ENCODE peak calls at places on chromosome X, in nine cellular contexts. One of them, this sample, is unnamed.

GRCh38 chrX:124300412-124300811 is 32.0 kb upstream of the TEX13D start:
- DNase-seq in DMS 273 treated with DMSO at 0.1 percent for 48 hours: no peak
- DNase-seq in amniotic epithelial cell: no peak
- DNase-seq in esophagus squamous epithelium: no peak
- DNase-seq in aorta: no peak
- DNase-seq in cardiac muscle cell: no peak
- DNase-seq in substantia nigra: no peak
- DNase-seq in foreskin fibroblast: no peak
- DNase-seq in WERI-Rb-1: no peak
- DNase-seq in this sample: no peak

GRCh38 chrX:78029663-78030062 is 60.2 kb upstream of the PGAM4 start:
- DNase-seq in DMS 273 treated with DMSO at 0.1 percent for 48 hours: no peak
- DNase-seq in amniotic epithelial cell: peak; percentile 26
- DNase-seq in esophagus squamous epithelium: no peak
- DNase-seq in aorta: no peak
- DNase-seq in cardiac muscle cell: peak; percentile 10
- DNase-seq in substantia nigra: no peak
- DNase-seq in foreskin fibroblast: no peak
- DNase-seq in WERI-Rb-1: peak; percentile 15
- DNase-seq in this sample: no peak

GRCh38 chrX:7908821-7909220 is 18.4 kb downstream of the PNPLA4 start:
- DNase-seq in DMS 273 treated with DMSO at 0.1 percent for 48 hours: no peak
- DNase-seq in amniotic epithelial cell: no peak
- DNase-seq in esophagus squamous epithelium: no peak
- DNase-seq in aorta: no peak
- DNase-seq in cardiac muscle cell: no peak
- DNase-seq in substantia nigra: no peak
- DNase-seq in foreskin fibroblast: no peak
- DNase-seq in WERI-Rb-1: no peak
- DNase-seq in this sample: no peak

GRCh38 chrX:17854521-17854920 is 6.6 kb downstream of the RAI2 start:
- DNase-seq in DMS 273 treated with DMSO at 0.1 percent for 48 hours: no peak
- DNase-seq in amniotic epithelial cell: no peak
- DNase-seq in esophagus squamous epithelium: no peak
- DNase-seq in aorta: no peak
- DNase-seq in cardiac muscle cell: no peak
- DNase-seq in substantia nigra: no peak
- DNase-seq in foreskin fibroblast: no peak
- DNase-seq in WERI-Rb-1: no peak
- DNase-seq in this sample: no peak

GRCh38 chrX:1468250-1468772 is 15.6 kb upstream of the ASMTL start:
- DNase-seq in DMS 273 treated with DMSO at 0.1 percent for 48 hours: no peak
- DNase-seq in amniotic epithelial cell: no peak
- DNase-seq in esophagus squamous epithelium: no peak
- DNase-seq in aorta: peak; percentile 66
- DNase-seq in cardiac muscle cell: no peak
- DNase-seq in substantia nigra: no peak
- DNase-seq in foreskin fibroblast: peak; percentile 44
- DNase-seq in WERI-Rb-1: no peak
- DNase-seq in this sample: no peak

GRCh38 chrX:109384569-109385174 is 97.2 kb downstream of the GUCY2F start:
- DNase-seq in DMS 273 treated with DMSO at 0.1 percent for 48 hours: no peak
- DNase-seq in amniotic epithelial cell: peak; percentile 6
- DNase-seq in esophagus squamous epithelium: no peak
- DNase-seq in aorta: no peak
- DNase-seq in cardiac muscle cell: peak; percentile 57
- DNase-seq in substantia nigra: no peak
- DNase-seq in foreskin fibroblast: no peak
- DNase-seq in WERI-Rb-1: no peak
- DNase-seq in this sample: no peak

GRCh38 chrX:2903366-2903765 is 25.8 kb downstream of the ARSD start:
- DNase-seq in DMS 273 treated with DMSO at 0.1 percent for 48 hours: no peak
- DNase-seq in amniotic epithelial cell: no peak
- DNase-seq in esophagus squamous epithelium: no peak
- DNase-seq in aorta: no peak
- DNase-seq in cardiac muscle cell: no peak
- DNase-seq in substantia nigra: no peak
- DNase-seq in foreskin fibroblast: no peak
- DNase-seq in WERI-Rb-1: no peak
- DNase-seq in this sample: no peak

GRCh38 chrX:149467920-149468319 is 37.2 kb downstream of the IDS start:
- DNase-seq in DMS 273 treated with DMSO at 0.1 percent for 48 hours: no peak
- DNase-seq in amniotic epithelial cell: no peak
- DNase-seq in esophagus squamous epithelium: no peak
- DNase-seq in aorta: no peak
- DNase-seq in cardiac muscle cell: no peak
- DNase-seq in substantia nigra: no peak
- DNase-seq in foreskin fibroblast: no peak
- DNase-seq in WERI-Rb-1: no peak
- DNase-seq in this sample: no peak

GRCh38 chrX:108297290-108297689 is 140.9 kb downstream of the COL4A6 start:
- DNase-seq in DMS 273 treated with DMSO at 0.1 percent for 48 hours: no peak
- DNase-seq in amniotic epithelial cell: no peak
- DNase-seq in esophagus squamous epithelium: no peak
- DNase-seq in aorta: no peak
- DNase-seq in cardiac muscle cell: no peak
- DNase-seq in substantia nigra: no peak
- DNase-seq in foreskin fibroblast: no peak
- DNase-seq in WERI-Rb-1: no peak
- DNase-seq in this sample: no peak

GRCh38 chrX:139739138-139739537 is 31.2 kb upstream of the MCF2 start:
- DNase-seq in DMS 273 treated with DMSO at 0.1 percent for 48 hours: no peak
- DNase-seq in amniotic epithelial cell: peak; percentile 56
- DNase-seq in esophagus squamous epithelium: no peak
- DNase-seq in aorta: no peak
- DNase-seq in cardiac muscle cell: no peak
- DNase-seq in substantia nigra: no peak
- DNase-seq in foreskin fibroblast: peak; percentile 67
- DNase-seq in WERI-Rb-1: no peak
- DNase-seq in this sample: no peak

GRCh38 chrX:153806999-153807575 is 12.6 kb downstream of the SSR4 start:
- DNase-seq in DMS 273 treated with DMSO at 0.1 percent for 48 hours: no peak
- DNase-seq in amniotic epithelial cell: no peak
- DNase-seq in esophagus squamous epithelium: no peak
- DNase-seq in aorta: no peak
- DNase-seq in cardiac muscle cell: no peak
- DNase-seq in substantia nigra: no peak
- DNase-seq in foreskin fibroblast: no peak
- DNase-seq in WERI-Rb-1: no peak
- DNase-seq in this sample: no peak

GRCh38 chrX:130915302-130915701 is 12.3 kb upstream of the ENOX2 start:
- DNase-seq in DMS 273 treated with DMSO at 0.1 percent for 48 hours: no peak
- DNase-seq in amniotic epithelial cell: peak; percentile 63
- DNase-seq in esophagus squamous epithelium: no peak
- DNase-seq in aorta: no peak
- DNase-seq in cardiac muscle cell: no peak
- DNase-seq in substantia nigra: no peak
- DNase-seq in foreskin fibroblast: peak; percentile 20
- DNase-seq in WERI-Rb-1: no peak
- DNase-seq in this sample: no peak

GRCh38 chrX:148049441-148049840 is 68.3 kb downstream of the FMR1NB start:
- DNase-seq in DMS 273 treated with DMSO at 0.1 percent for 48 hours: peak; percentile 12
- DNase-seq in amniotic epithelial cell: peak; percentile 24
- DNase-seq in esophagus squamous epithelium: no peak
- DNase-seq in aorta: no peak
- DNase-seq in cardiac muscle cell: peak; percentile 42
- DNase-seq in substantia nigra: no peak
- DNase-seq in foreskin fibroblast: no peak
- DNase-seq in WERI-Rb-1: no peak
- DNase-seq in this sample: no peak

GRCh38 chrX:120522820-120523219 is 37.9 kb downstream of the CUL4B start:
- DNase-seq in DMS 273 treated with DMSO at 0.1 percent for 48 hours: no peak
- DNase-seq in amniotic epithelial cell: no peak
- DNase-seq in esophagus squamous epithelium: no peak
- DNase-seq in aorta: no peak
- DNase-seq in cardiac muscle cell: no peak
- DNase-seq in substantia nigra: no peak
- DNase-seq in foreskin fibroblast: no peak
- DNase-seq in WERI-Rb-1: no peak
- DNase-seq in this sample: no peak

GRCh38 chrX:54495814-54496516 is at the start of gene FGD1:
- DNase-seq in DMS 273 treated with DMSO at 0.1 percent for 48 hours: peak; percentile 29
- DNase-seq in amniotic epithelial cell: peak; percentile 42
- DNase-seq in esophagus squamous epithelium: no peak
- DNase-seq in aorta: peak; percentile 89
- DNase-seq in cardiac muscle cell: peak; percentile 74
- DNase-seq in substantia nigra: no peak
- DNase-seq in foreskin fibroblast: no peak
- DNase-seq in WERI-Rb-1: peak; percentile 75
- DNase-seq in this sample: peak; percentile 18

GRCh38 chrX:3346436-3347329 is at the start of gene MXRA5:
- DNase-seq in DMS 273 treated with DMSO at 0.1 percent for 48 hours: peak; percentile 73
- DNase-seq in amniotic epithelial cell: no peak
- DNase-seq in esophagus squamous epithelium: no peak
- DNase-seq in aorta: peak; percentile 75
- DNase-seq in cardiac muscle cell: peak; percentile 27
- DNase-seq in substantia nigra: no peak
- DNase-seq in foreskin fibroblast: no peak
- DNase-seq in WERI-Rb-1: no peak
- DNase-seq in this sample: no peak

GRCh38 chrX:49190783-49191032 is 4.5 kb upstream of the PRICKLE3 start:
- DNase-seq in DMS 273 treated with DMSO at 0.1 percent for 48 hours: no peak
- DNase-seq in amniotic epithelial cell: no peak
- DNase-seq in esophagus squamous epithelium: no peak
- DNase-seq in aorta: no peak
- DNase-seq in cardiac muscle cell: no peak
- DNase-seq in substantia nigra: no peak
- DNase-seq in foreskin fibroblast: no peak
- DNase-seq in WERI-Rb-1: no peak
- DNase-seq in this sample: no peak

GRCh38 chrX:45449982-45450381 is 249.3 kb upstream of the DIPK2B start:
- DNase-seq in DMS 273 treated with DMSO at 0.1 percent for 48 hours: no peak
- DNase-seq in amniotic epithelial cell: no peak
- DNase-seq in esophagus squamous epithelium: no peak
- DNase-seq in aorta: no peak
- DNase-seq in cardiac muscle cell: no peak
- DNase-seq in substantia nigra: no peak
- DNase-seq in foreskin fibroblast: no peak
- DNase-seq in WERI-Rb-1: no peak
- DNase-seq in this sample: no peak

GRCh38 chrX:108412783-108413182 is 25.4 kb downstream of the COL4A6 start:
- DNase-seq in DMS 273 treated with DMSO at 0.1 percent for 48 hours: no peak
- DNase-seq in amniotic epithelial cell: no peak
- DNase-seq in esophagus squamous epithelium: no peak
- DNase-seq in aorta: no peak
- DNase-seq in cardiac muscle cell: no peak
- DNase-seq in substantia nigra: no peak
- DNase-seq in foreskin fibroblast: no peak
- DNase-seq in WERI-Rb-1: no peak
- DNase-seq in this sample: no peak

GRCh38 chrX:150587585-150588503 is 19.4 kb downstream of the MTM1 start:
- DNase-seq in DMS 273 treated with DMSO at 0.1 percent for 48 hours: no peak
- DNase-seq in amniotic epithelial cell: no peak
- DNase-seq in esophagus squamous epithelium: no peak
- DNase-seq in aorta: no peak
- DNase-seq in cardiac muscle cell: no peak
- DNase-seq in substantia nigra: no peak
- DNase-seq in foreskin fibroblast: peak; percentile 6
- DNase-seq in WERI-Rb-1: peak; percentile 49
- DNase-seq in this sample: no peak

GRCh38 chrX:9542106-9542764 is 77.4 kb downstream of the TBL1X start:
- DNase-seq in DMS 273 treated with DMSO at 0.1 percent for 48 hours: no peak
- DNase-seq in amniotic epithelial cell: peak; percentile 54
- DNase-seq in esophagus squamous epithelium: no peak
- DNase-seq in aorta: no peak
- DNase-seq in cardiac muscle cell: no peak
- DNase-seq in substantia nigra: no peak
- DNase-seq in foreskin fibroblast: no peak
- DNase-seq in WERI-Rb-1: no peak
- DNase-seq in this sample: no peak

GRCh38 chrX:150513564-150513963 is 54.9 kb upstream of the MTM1 start:
- DNase-seq in DMS 273 treated with DMSO at 0.1 percent for 48 hours: no peak
- DNase-seq in amniotic epithelial cell: no peak
- DNase-seq in esophagus squamous epithelium: no peak
- DNase-seq in aorta: no peak
- DNase-seq in cardiac muscle cell: no peak
- DNase-seq in substantia nigra: no peak
- DNase-seq in foreskin fibroblast: no peak
- DNase-seq in WERI-Rb-1: peak; percentile 67
- DNase-seq in this sample: no peak

GRCh38 chrX:31038585-31039326 is 33.1 kb downstream of the FTHL17 start:
- DNase-seq in DMS 273 treated with DMSO at 0.1 percent for 48 hours: no peak
- DNase-seq in amniotic epithelial cell: peak; percentile 84
- DNase-seq in esophagus squamous epithelium: no peak
- DNase-seq in aorta: no peak
- DNase-seq in cardiac muscle cell: peak; percentile 61
- DNase-seq in substantia nigra: no peak
- DNase-seq in foreskin fibroblast: peak; percentile 20
- DNase-seq in WERI-Rb-1: peak; percentile 40
- DNase-seq in this sample: no peak

GRCh38 chrX:100208076-100208475 is 202.0 kb downstream of the PCDH19 start:
- DNase-seq in DMS 273 treated with DMSO at 0.1 percent for 48 hours: peak; percentile 13
- DNase-seq in amniotic epithelial cell: no peak
- DNase-seq in esophagus squamous epithelium: no peak
- DNase-seq in aorta: no peak
- DNase-seq in cardiac muscle cell: no peak
- DNase-seq in substantia nigra: no peak
- DNase-seq in foreskin fibroblast: no peak
- DNase-seq in WERI-Rb-1: no peak
- DNase-seq in this sample: no peak